ENCODE peak calls at places on chromosomes 12 and 14, in five cellular contexts. H, L, E, Z and X are unnamed samples.

GRCh38 chr12:27709932-27710591 is 570 bp upstream of the MRPS35 start:
- DNase-seq in Z (no peak), E (peak; percentile 68), L (no peak), H (peak; percentile 50), X (no peak)

GRCh38 chr12:66823857-66824570 is 145.1 kb upstream of the GRIP1 start:
- DNase-seq in E (no peak), H (peak; percentile 22), Z (no peak), L (no peak), X (no peak)

GRCh38 chr14:100664841-100665425 is 61.8 kb upstream of the DLK1 start:
- DNase-seq in L (no peak), E (peak; percentile 87), H (peak; percentile 45), Z (no peak), X (no peak)

GRCh38 chr14:71688576-71688975 is 243.7 kb upstream of the RGS6 start:
- DNase-seq in H (peak; percentile 34), L (no peak), Z (no peak), E (no peak), X (no peak)

GRCh38 chr12:6430124-6430989 is 14.4 kb upstream of the CD27 start:
- DNase-seq in H (peak; percentile 96), Z (no peak), L (no peak), E (peak; percentile 99), X (peak; percentile 88)

GRCh38 chr14:48333221-48333910 is 658.0 kb upstream of the MDGA2 start:
- DNase-seq in Z (no peak), H (peak; percentile 54), L (no peak), E (no peak), X (no peak)

GRCh38 chr12:1611775-1612174 is 17.3 kb upstream of the WNT5B start:
- DNase-seq in E (peak; percentile 97), Z (no peak), L (no peak), H (peak; percentile 89), X (no peak)

GRCh38 chr14:100545359-100545758 is 41.9 kb downstream of the BEGAIN start:
- DNase-seq in E (no peak), H (no peak), Z (no peak), L (no peak), X (no peak)

GRCh38 chr14:31291210-31291609 is 83.6 kb upstream of the HECTD1 start:
- DNase-seq in H (peak; percentile 14), L (no peak), Z (no peak), E (no peak), X (no peak)

GRCh38 chr14:51335521-51335920 is 95.5 kb downstream of the TMX1 start:
- DNase-seq in L (no peak), E (peak; percentile 46), Z (no peak), H (peak; percentile 53), X (no peak)

GRCh38 chr12:121295123-121295745 is 1.3 kb downstream of the CAMKK2 start:
- DNase-seq in Z (no peak), L (no peak), H (no peak), E (no peak), X (no peak)

GRCh38 chr12:90173499-90174197 is 465.0 kb upstream of the ATP2B1 start:
- DNase-seq in L (no peak), E (no peak), Z (no peak), H (no peak), X (no peak)

GRCh38 chr12:107515446-107515958 is 170.1 kb upstream of the PWP1 start:
- DNase-seq in L (no peak), E (peak; percentile 99), Z (no peak), H (peak; percentile 99), X (peak; percentile 42)

GRCh38 chr12:1837541-1838206 is 17.3 kb downstream of the LRTM2 start:
- DNase-seq in H (peak; percentile 22), E (no peak), L (no peak), Z (no peak), X (no peak)

GRCh38 chr12:30813741-30814687 is 59.3 kb upstream of the CAPRIN2 start:
- DNase-seq in L (no peak), H (no peak), E (peak; percentile 60), Z (no peak), X (peak; percentile 36)

GRCh38 chr12:92094751-92095161 is 50.9 kb downstream of the BTG1 start:
- DNase-seq in Z (no peak), E (peak; percentile 41), H (peak; percentile 27), L (no peak), X (no peak)

GRCh38 chr14:36663404-36664321 is 2.0 kb downstream of the PAX9 start:
- DNase-seq in L (no peak), Z (no peak), E (peak; percentile 5), H (no peak), X (no peak)

GRCh38 chr12:21677622-21678277 is 20.1 kb upstream of the LDHB start:
- DNase-seq in L (no peak), E (peak; percentile 42), H (no peak), Z (no peak), X (no peak)

GRCh38 chr12:117441751-117442150 is 80.3 kb upstream of the NOS1 start:
- DNase-seq in L (no peak), E (peak; percentile 34), Z (no peak), H (peak; percentile 43), X (no peak)

GRCh38 chr14:91158091-91158790 is 44.4 kb downstream of the DGLUCY start:
- DNase-seq in H (no peak), L (no peak), E (no peak), Z (no peak), X (no peak)

GRCh38 chr12:70393787-70394519 is 27.9 kb downstream of the KCNMB4 start:
- DNase-seq in L (no peak), E (peak; percentile 73), Z (no peak), H (peak; percentile 43), X (no peak)

GRCh38 chr12:117228239-117228638 is 38.0 kb upstream of the FBXO21 start:
- DNase-seq in H (no peak), L (no peak), E (peak; percentile 6), Z (no peak), X (no peak)

GRCh38 chr12:120172053-120172452 is 22.5 kb downstream of the GCN1 start:
- DNase-seq in Z (no peak), H (no peak), L (no peak), E (no peak), X (no peak)

GRCh38 chr14:72554401-72554800 is 339.5 kb downstream of the DPF3 start:
- DNase-seq in Z (no peak), E (no peak), H (no peak), L (no peak), X (no peak)

GRCh38 chr12:124397807-124398577 is 103.1 kb downstream of the RFLNA start:
- DNase-seq in Z (no peak), L (no peak), E (peak; percentile 65), H (no peak), X (no peak)

GRCh38 chr12:28127455-28127854 is 62.8 kb upstream of the CCDC91 start:
- DNase-seq in Z (no peak), L (no peak), H (peak; percentile 18), E (no peak), X (no peak)

GRCh38 chr14:76011959-76012802 is 26.6 kb downstream of the IFT43 start:
- DNase-seq in Z (no peak), L (no peak), E (no peak), H (peak; percentile 30), X (no peak)

GRCh38 chr12:85835810-85836715 is at the start of gene RASSF9:
- DNase-seq in Z (no peak), H (peak; percentile 94), E (peak; percentile 85), L (no peak), X (no peak)

GRCh38 chr12:51593539-51593938 is 2.5 kb downstream of the SCN8A start:
- DNase-seq in H (peak; percentile 55), L (peak; percentile 52), Z (no peak), E (peak; percentile 62), X (no peak)

GRCh38 chr12:111523587-111523986 is 75.5 kb downstream of the ATXN2 start:
- DNase-seq in Z (no peak), E (no peak), L (no peak), H (no peak), X (no peak)

GRCh38 chr12:9701380-9702154 is 31.3 kb downstream of the CLECL1 start:
- DNase-seq in E (no peak), Z (no peak), L (no peak), H (no peak), X (no peak)

GRCh38 chr14:95352481-95352880 is 32.8 kb upstream of the CLMN start:
- DNase-seq in E (no peak), Z (no peak), H (no peak), L (no peak), X (no peak)
- TF ChIP-seq CTCF in E (no peak), Z (no peak), H (no peak), L (no peak), X (no peak)

GRCh38 chr14:24141030-24141880 is at the start of gene EMC9:
- DNase-seq in H (peak; percentile 99), E (peak; percentile 98), Z (peak; percentile 98), L (peak; percentile 97), X (peak; percentile 99)
- TF ChIP-seq CTCF in H (peak; percentile 3), E (peak; percentile 32), Z (peak; percentile 39), L (no peak), X (peak; percentile 54)

GRCh38 chr12:57112492-57113294 is 1.5 kb upstream of the STAT6 start:
- DNase-seq in Z (no peak), H (no peak), L (no peak), E (no peak), X (no peak)
- TF ChIP-seq CTCF in Z (peak; percentile 82), H (peak; percentile 60), L (peak; percentile 71), E (no peak), X (no peak)

GRCh38 chr12:94649349-94650142 is 811 bp downstream of the TMCC3 start:
- DNase-seq in L (peak; percentile 58), E (peak; percentile 36), H (peak; percentile 15), Z (no peak), X (no peak)
- TF ChIP-seq CTCF in L (no peak), E (no peak), H (no peak), Z (peak; percentile 45), X (peak; percentile 47)

GRCh38 chr12:128069359-128069997 is 197.5 kb upstream of the TMEM132C start:
- DNase-seq in H (peak; percentile 53), L (peak; percentile 4), E (peak; percentile 47), Z (no peak), X (no peak)
- TF ChIP-seq CTCF in H (peak; percentile 93), L (peak; percentile 63), E (peak; percentile 76), Z (peak; percentile 52), X (peak; percentile 96)

GRCh38 chr12:62438098-62438692 is 28.4 kb upstream of the MON2 start:
- DNase-seq in Z (no peak), L (peak; percentile 64), E (peak; percentile 63), H (peak; percentile 12), X (no peak)
- TF ChIP-seq CTCF in Z (peak; percentile 74), L (peak; percentile 82), E (peak; percentile 63), H (peak; percentile 87), X (peak; percentile 76)

GRCh38 chr12:39692258-39692853 is 72.8 kb upstream of the ABCD2 start:
- DNase-seq in H (peak; percentile 4), Z (no peak), E (peak; percentile 31), L (no peak), X (no peak)
- TF ChIP-seq CTCF in H (peak; percentile 16), Z (peak; percentile 22), E (peak; percentile 31), L (peak; percentile 25), X (peak; percentile 49)

GRCh38 chr12:62801796-62802195 is 133.2 kb downstream of the PPM1H start:
- DNase-seq in Z (no peak), H (no peak), E (no peak), L (no peak), X (no peak)

GRCh38 chr12:62802321-62802720 is 132.6 kb downstream of the PPM1H start:
- DNase-seq in E (no peak), L (no peak), Z (no peak), H (no peak), X (no peak)

GRCh38 chr12:62803756-62804155 is 131.2 kb downstream of the PPM1H start:
- DNase-seq in L (no peak), E (no peak), H (no peak), Z (no peak), X (no peak)

GRCh38 chr12:62800707-62801400 is 134.1 kb downstream of the PPM1H start:
- DNase-seq in L (no peak), E (peak; percentile 79), Z (no peak), H (no peak), X (no peak)

GRCh38 chr12:62802981-62803380 is 132.0 kb downstream of the PPM1H start:
- DNase-seq in E (no peak), H (no peak), L (no peak), Z (no peak), X (no peak)
- TF ChIP-seq CTCF in E (no peak), H (no peak), L (no peak), Z (no peak), X (peak; percentile 37)